ENCODE peak calls at places on chromosome 2, in ten cellular contexts. Z, V, B, I, U, S, M, X, R and K are unnamed samples.

GRCh38 chr2:26583381-26583911 is 57.7 kb downstream of the CIB4 start:
- DNase-seq in M (no peak), X (no peak), S (no peak), V (no peak), R (no peak), U (no peak), I (no peak), B (no peak), Z (no peak), K (no peak)

GRCh38 chr2:235268535-235268934 is 225.3 kb upstream of the AGAP1 start:
- DNase-seq in S (no peak), B (no peak), R (no peak), M (no peak), X (no peak), U (no peak), Z (no peak), V (no peak), I (no peak), K (no peak)

GRCh38 chr2:188303363-188304031 is 11.8 kb downstream of the GULP1 start:
- DNase-seq in X (no peak), R (no peak), U (no peak), M (no peak), V (no peak), I (peak; percentile 64), Z (peak; percentile 34), S (no peak), B (no peak), K (no peak)

GRCh38 chr2:186349508-186349907 is 136.6 kb upstream of the ZC3H15 start:
- DNase-seq in B (no peak), U (no peak), I (no peak), V (no peak), Z (peak; percentile 25), M (no peak), S (no peak), R (peak; percentile 73), X (no peak), K (peak; percentile 2)

GRCh38 chr2:113283704-113284284 is 5.1 kb upstream of the PAX8 start:
- DNase-seq in R (peak; percentile 24), Z (peak; percentile 70), V (peak; percentile 77), U (peak; percentile 50), X (no peak), B (no peak), I (no peak), S (no peak), M (no peak), K (peak; percentile 78)

GRCh38 chr2:120674246-120675170 is 61.2 kb upstream of the GLI2 start:
- DNase-seq in B (no peak), X (no peak), S (no peak), I (no peak), U (no peak), R (no peak), M (no peak), V (no peak), Z (no peak), K (no peak)

GRCh38 chr2:70133521-70134348 is 46.5 kb downstream of the PCBP1 start:
- DNase-seq in R (no peak), M (no peak), B (no peak), Z (no peak), U (no peak), S (no peak), V (no peak), I (no peak), X (peak; percentile 41), K (no peak)

GRCh38 chr2:67295851-67296250 is 101.3 kb upstream of the ETAA1 start:
- DNase-seq in U (no peak), Z (no peak), S (no peak), V (no peak), I (no peak), R (no peak), B (no peak), M (no peak), X (no peak), K (peak; percentile 10)

GRCh38 chr2:71545572-71546274 is 92.4 kb downstream of the DYSF start:
- DNase-seq in M (peak; percentile 56), U (no peak), X (no peak), V (peak; percentile 35), Z (no peak), I (peak; percentile 86), B (peak; percentile 52), R (peak; percentile 56), S (peak; percentile 70), K (peak; percentile 73)